ENCODE peak calls at places on chromosomes 7 and 10, in nine cellular contexts. One of them, this sample, is unnamed.

GRCh38 chr7:105808703-105809590 is 67.5 kb downstream of the ATXN7L1 start:
- DNase-seq in NCI-H69: no peak
- DNase-seq in Caco-2: no peak
- DNase-seq in GM23248: peak; percentile 85
- DNase-seq in EH: peak; percentile 69
- DNase-seq in hypothalamus: no peak
- DNase-seq in GM20000: peak; percentile 84
- DNase-seq in body of pancreas: no peak
- DNase-seq in astrocyte: peak; percentile 48
- DNase-seq in this sample: peak; percentile 67

GRCh38 chr10:96275685-96276418 is 4.5 kb upstream of the BLNK start:
- DNase-seq in NCI-H69: no peak
- DNase-seq in hypothalamus: no peak
- DNase-seq in astrocyte: no peak
- DNase-seq in body of pancreas: peak; percentile 83
- DNase-seq in Caco-2: no peak
- DNase-seq in GM20000: no peak
- DNase-seq in GM23248: no peak
- DNase-seq in EH: no peak
- DNase-seq in this sample: peak; percentile 76

GRCh38 chr7:131068604-131069021 is 259.1 kb upstream of the MKLN1 start:
- DNase-seq in EH: peak; percentile 50
- DNase-seq in hypothalamus: no peak
- DNase-seq in GM20000: no peak
- DNase-seq in body of pancreas: no peak
- DNase-seq in GM23248: peak; percentile 76
- DNase-seq in NCI-H69: peak; percentile 21
- DNase-seq in Caco-2: no peak
- DNase-seq in astrocyte: peak; percentile 25
- DNase-seq in this sample: no peak

GRCh38 chr7:91050677-91051076 is 213.6 kb upstream of the FZD1 start:
- DNase-seq in EH: peak; percentile 12
- DNase-seq in Caco-2: no peak
- DNase-seq in astrocyte: no peak
- DNase-seq in GM23248: no peak
- DNase-seq in body of pancreas: no peak
- DNase-seq in NCI-H69: no peak
- DNase-seq in hypothalamus: no peak
- DNase-seq in GM20000: peak; percentile 22
- DNase-seq in this sample: no peak

GRCh38 chr7:121449304-121449703 is 53.2 kb upstream of the FAM3C start:
- DNase-seq in NCI-H69: peak; percentile 12
- DNase-seq in Caco-2: no peak
- DNase-seq in GM20000: no peak
- DNase-seq in astrocyte: no peak
- DNase-seq in EH: peak; percentile 26
- DNase-seq in hypothalamus: no peak
- DNase-seq in GM23248: no peak
- DNase-seq in body of pancreas: peak; percentile 14
- DNase-seq in this sample: no peak

GRCh38 chr10:9222917-9223316 is 1168.4 kb downstream of the GATA3 start:
- DNase-seq in GM20000: no peak
- DNase-seq in astrocyte: peak; percentile 39
- DNase-seq in body of pancreas: no peak
- DNase-seq in Caco-2: no peak
- DNase-seq in GM23248: peak; percentile 63
- DNase-seq in EH: peak; percentile 70
- DNase-seq in NCI-H69: no peak
- DNase-seq in hypothalamus: no peak
- DNase-seq in this sample: no peak

GRCh38 chr7:140506788-140507464 is 27.6 kb upstream of the MKRN1 start:
- DNase-seq in body of pancreas: peak; percentile 52
- DNase-seq in Caco-2: peak; percentile 53
- DNase-seq in EH: peak; percentile 90
- DNase-seq in GM23248: peak; percentile 71
- DNase-seq in NCI-H69: peak; percentile 100
- DNase-seq in GM20000: no peak
- DNase-seq in hypothalamus: peak; percentile 5
- DNase-seq in astrocyte: peak; percentile 42
- DNase-seq in this sample: no peak

GRCh38 chr7:66697451-66698438 is 42.8 kb upstream of the RABGEF1 start:
- DNase-seq in astrocyte: peak; percentile 52
- DNase-seq in EH: peak; percentile 81
- DNase-seq in GM20000: no peak
- DNase-seq in NCI-H69: peak; percentile 60
- DNase-seq in GM23248: peak; percentile 95
- DNase-seq in Caco-2: no peak
- DNase-seq in body of pancreas: no peak
- DNase-seq in hypothalamus: peak; percentile 69
- DNase-seq in this sample: no peak

GRCh38 chr10:18665815-18666558 is 6.8 kb downstream of the ARL5B start:
- DNase-seq in NCI-H69: no peak
- DNase-seq in astrocyte: peak; percentile 35
- DNase-seq in GM20000: no peak
- DNase-seq in EH: peak; percentile 52
- DNase-seq in body of pancreas: no peak
- DNase-seq in Caco-2: no peak
- DNase-seq in GM23248: peak; percentile 49
- DNase-seq in hypothalamus: no peak
- DNase-seq in this sample: no peak

GRCh38 chr7:51621956-51622355 is 305.3 kb upstream of the COBL start:
- DNase-seq in GM20000: no peak
- DNase-seq in body of pancreas: no peak
- DNase-seq in EH: no peak
- DNase-seq in GM23248: no peak
- DNase-seq in Caco-2: no peak
- DNase-seq in hypothalamus: no peak
- DNase-seq in NCI-H69: no peak
- DNase-seq in astrocyte: no peak
- DNase-seq in this sample: no peak

GRCh38 chr7:107810626-107811025 is 7.6 kb upstream of the SLC26A3 start:
- DNase-seq in GM23248: no peak
- DNase-seq in EH: no peak
- DNase-seq in Caco-2: no peak
- DNase-seq in body of pancreas: no peak
- DNase-seq in GM20000: no peak
- DNase-seq in hypothalamus: no peak
- DNase-seq in NCI-H69: no peak
- DNase-seq in astrocyte: no peak
- DNase-seq in this sample: no peak

GRCh38 chr7:36391436-36392198 is 2.0 kb downstream of the ANLN start:
- DNase-seq in NCI-H69: peak; percentile 78
- DNase-seq in Caco-2: no peak
- DNase-seq in body of pancreas: no peak
- DNase-seq in GM20000: peak; percentile 43
- DNase-seq in GM23248: no peak
- DNase-seq in hypothalamus: no peak
- DNase-seq in EH: peak; percentile 50
- DNase-seq in astrocyte: no peak
- DNase-seq in this sample: no peak

GRCh38 chr7:45703911-45704682 is 129.9 kb downstream of the ADCY1 start:
- DNase-seq in hypothalamus: no peak
- DNase-seq in astrocyte: no peak
- DNase-seq in GM20000: no peak
- DNase-seq in EH: no peak
- DNase-seq in NCI-H69: no peak
- DNase-seq in body of pancreas: peak; percentile 5
- DNase-seq in Caco-2: peak; percentile 21
- DNase-seq in GM23248: no peak
- DNase-seq in this sample: no peak

GRCh38 chr10:42615419-42615818 is 23.0 kb downstream of the ZNF33B start:
- DNase-seq in NCI-H69: no peak
- DNase-seq in EH: no peak
- DNase-seq in Caco-2: no peak
- DNase-seq in body of pancreas: no peak
- DNase-seq in hypothalamus: no peak
- DNase-seq in GM23248: peak; percentile 30
- DNase-seq in GM20000: no peak
- DNase-seq in astrocyte: no peak
- DNase-seq in this sample: no peak

GRCh38 chr7:106166651-106167342 is 54.7 kb upstream of the SYPL1 start:
- DNase-seq in GM23248: peak; percentile 81
- DNase-seq in NCI-H69: peak; percentile 83
- DNase-seq in astrocyte: peak; percentile 63
- DNase-seq in hypothalamus: no peak
- DNase-seq in body of pancreas: peak; percentile 69
- DNase-seq in GM20000: peak; percentile 55
- DNase-seq in EH: peak; percentile 85
- DNase-seq in Caco-2: no peak
- DNase-seq in this sample: no peak

GRCh38 chr7:52639981-52640380 is 395.5 kb upstream of the POM121L12 start:
- DNase-seq in GM23248: no peak
- DNase-seq in astrocyte: peak; percentile 92
- DNase-seq in hypothalamus: no peak
- DNase-seq in GM20000: no peak
- DNase-seq in EH: no peak
- DNase-seq in NCI-H69: no peak
- DNase-seq in body of pancreas: no peak
- DNase-seq in Caco-2: no peak
- DNase-seq in this sample: no peak

GRCh38 chr7:138449580-138449979 is 10.5 kb upstream of the TRIM24 start:
- DNase-seq in body of pancreas: no peak
- DNase-seq in NCI-H69: peak; percentile 17
- DNase-seq in astrocyte: no peak
- DNase-seq in GM20000: peak; percentile 10
- DNase-seq in EH: no peak
- DNase-seq in hypothalamus: no peak
- DNase-seq in GM23248: no peak
- DNase-seq in Caco-2: no peak
- DNase-seq in this sample: no peak

GRCh38 chr7:25073451-25073850 is 51.6 kb downstream of the CYCS start:
- DNase-seq in GM20000: no peak
- DNase-seq in GM23248: peak; percentile 66
- DNase-seq in EH: peak; percentile 90
- DNase-seq in Caco-2: no peak
- DNase-seq in astrocyte: peak; percentile 43
- DNase-seq in hypothalamus: no peak
- DNase-seq in NCI-H69: no peak
- DNase-seq in body of pancreas: peak; percentile 19
- DNase-seq in this sample: no peak

GRCh38 chr10:131534836-131535235 is 223.3 kb upstream of the TCERG1L start:
- DNase-seq in EH: no peak
- DNase-seq in body of pancreas: no peak
- DNase-seq in hypothalamus: no peak
- DNase-seq in Caco-2: no peak
- DNase-seq in GM23248: no peak
- DNase-seq in NCI-H69: no peak
- DNase-seq in astrocyte: no peak
- DNase-seq in GM20000: no peak
- DNase-seq in this sample: no peak

GRCh38 chr7:50814166-50814565 is 31.5 kb upstream of the GRB10 start:
- DNase-seq in Caco-2: no peak
- DNase-seq in EH: no peak
- DNase-seq in body of pancreas: no peak
- DNase-seq in NCI-H69: peak; percentile 19
- DNase-seq in GM23248: no peak
- DNase-seq in astrocyte: no peak
- DNase-seq in hypothalamus: no peak
- DNase-seq in GM20000: no peak
- DNase-seq in this sample: no peak

GRCh38 chr7:70807650-70808049 is 324.3 kb upstream of the GALNT17 start:
- DNase-seq in GM20000: no peak
- DNase-seq in GM23248: no peak
- DNase-seq in Caco-2: no peak
- DNase-seq in astrocyte: no peak
- DNase-seq in NCI-H69: peak; percentile 21
- DNase-seq in EH: no peak
- DNase-seq in hypothalamus: no peak
- DNase-seq in body of pancreas: no peak
- DNase-seq in this sample: no peak

GRCh38 chr7:127578036-127578684 is 7.2 kb downstream of the GCC1 start:
- DNase-seq in GM20000: no peak
- DNase-seq in Caco-2: no peak
- DNase-seq in body of pancreas: peak; percentile 12
- DNase-seq in hypothalamus: no peak
- DNase-seq in GM23248: peak; percentile 53
- DNase-seq in astrocyte: no peak
- DNase-seq in EH: peak; percentile 64
- DNase-seq in NCI-H69: peak; percentile 53
- DNase-seq in this sample: no peak

GRCh38 chr10:93435061-93435491 is 47.1 kb downstream of the MYOF start:
- DNase-seq in body of pancreas: no peak
- DNase-seq in GM20000: no peak
- DNase-seq in Caco-2: no peak
- DNase-seq in GM23248: no peak
- DNase-seq in astrocyte: no peak
- DNase-seq in EH: peak; percentile 33
- DNase-seq in hypothalamus: no peak
- DNase-seq in NCI-H69: no peak
- DNase-seq in this sample: no peak

GRCh38 chr10:128540806-128541739 is 414.9 kb upstream of the MKI67 start:
- DNase-seq in Caco-2: no peak
- DNase-seq in body of pancreas: no peak
- DNase-seq in GM23248: no peak
- DNase-seq in astrocyte: no peak
- DNase-seq in NCI-H69: no peak
- DNase-seq in GM20000: peak; percentile 20
- DNase-seq in hypothalamus: no peak
- DNase-seq in EH: no peak
- DNase-seq in this sample: peak; percentile 44

GRCh38 chr10:74771054-74771453 is 55.3 kb upstream of the KAT6B start:
- DNase-seq in astrocyte: no peak
- DNase-seq in Caco-2: no peak
- DNase-seq in NCI-H69: no peak
- DNase-seq in EH: no peak
- DNase-seq in hypothalamus: no peak
- DNase-seq in body of pancreas: no peak
- DNase-seq in GM20000: no peak
- DNase-seq in GM23248: no peak
- DNase-seq in this sample: no peak

GRCh38 chr7:85489498-85489897 is 302.6 kb upstream of the SEMA3D start:
- DNase-seq in body of pancreas: no peak
- DNase-seq in astrocyte: peak; percentile 99
- DNase-seq in Caco-2: no peak
- DNase-seq in GM23248: peak; percentile 94
- DNase-seq in GM20000: no peak
- DNase-seq in NCI-H69: peak; percentile 15
- DNase-seq in EH: peak; percentile 83
- DNase-seq in hypothalamus: no peak
- DNase-seq in this sample: no peak

GRCh38 chr7:106681815-106682495 is 21.0 kb upstream of the CCDC71L start:
- DNase-seq in GM23248: peak; percentile 55
- DNase-seq in hypothalamus: no peak
- DNase-seq in Caco-2: no peak
- DNase-seq in body of pancreas: no peak
- DNase-seq in EH: peak; percentile 95
- DNase-seq in GM20000: no peak
- DNase-seq in astrocyte: peak; percentile 82
- DNase-seq in NCI-H69: no peak
- DNase-seq in this sample: no peak

GRCh38 chr10:103153765-103154197 is 39.3 kb downstream of the NT5C2 start:
- DNase-seq in astrocyte: peak; percentile 36
- DNase-seq in NCI-H69: peak; percentile 11
- DNase-seq in body of pancreas: no peak
- DNase-seq in hypothalamus: no peak
- DNase-seq in Caco-2: no peak
- DNase-seq in EH: peak; percentile 66
- DNase-seq in GM20000: no peak
- DNase-seq in GM23248: peak; percentile 64
- DNase-seq in this sample: no peak

GRCh38 chr7:909358-910329 is 33.3 kb downstream of the GET4 start:
- DNase-seq in EH: peak; percentile 57
- DNase-seq in Caco-2: no peak
- DNase-seq in body of pancreas: peak; percentile 43
- DNase-seq in astrocyte: no peak
- DNase-seq in hypothalamus: peak; percentile 16
- DNase-seq in NCI-H69: peak; percentile 44
- DNase-seq in GM23248: peak; percentile 63
- DNase-seq in GM20000: no peak
- DNase-seq in this sample: peak; percentile 87

GRCh38 chr10:5552376-5553321 is 27.9 kb downstream of the CALML3 start:
- DNase-seq in GM23248: no peak
- DNase-seq in astrocyte: no peak
- DNase-seq in NCI-H69: no peak
- DNase-seq in Caco-2: peak; percentile 22
- DNase-seq in body of pancreas: peak; percentile 8
- DNase-seq in GM20000: no peak
- DNase-seq in EH: no peak
- DNase-seq in hypothalamus: no peak
- DNase-seq in this sample: peak; percentile 7

GRCh38 chr10:32985781-32986350 is 27.8 kb upstream of the ITGB1 start:
- DNase-seq in EH: peak; percentile 85
- DNase-seq in hypothalamus: no peak
- DNase-seq in body of pancreas: no peak
- DNase-seq in GM20000: no peak
- DNase-seq in GM23248: peak; percentile 94
- DNase-seq in Caco-2: no peak
- DNase-seq in NCI-H69: no peak
- DNase-seq in astrocyte: peak; percentile 91
- DNase-seq in this sample: no peak

This sample was measured in left colon.